ENCODE peak calls at places on chromosomes 5 and 9, in eight cellular contexts. One of them, this sample, is unnamed. For H3K4me1, the result is how much of the 10 kb centered on the place peaks cover.

GRCh38 chr5:148730272-148730954 is 76.1 kb upstream of the HTR4 start:
- DNase-seq in uterus: no peak
- DNase-seq in CD8-positive, alpha-beta memory T cell: no peak
- DNase-seq in small intestine: no peak
- DNase-seq in naive thymus-derived CD4-positive, alpha-beta T cell: no peak
- DNase-seq in HepG2: no peak
- DNase-seq in tibial artery: no peak
- DNase-seq in GM23248: peak
- DNase-seq in this sample: no peak

GRCh38 chr5:176662371-176663333 is 15.4 kb downstream of the TSPAN17 start:
- DNase-seq in uterus: no peak
- DNase-seq in CD8-positive, alpha-beta memory T cell: no peak
- DNase-seq in small intestine: no peak
- DNase-seq in naive thymus-derived CD4-positive, alpha-beta T cell: no peak
- DNase-seq in HepG2: no peak
- DNase-seq in tibial artery: no peak
- DNase-seq in GM23248: no peak
- DNase-seq in this sample: no peak

GRCh38 chr9:77785341-77785740 is 137.2 kb upstream of the GNA14 start:
- DNase-seq in uterus: no peak
- DNase-seq in CD8-positive, alpha-beta memory T cell: no peak
- DNase-seq in small intestine: no peak
- DNase-seq in naive thymus-derived CD4-positive, alpha-beta T cell: no peak
- DNase-seq in HepG2: no peak
- DNase-seq in tibial artery: no peak
- DNase-seq in GM23248: no peak
- DNase-seq in this sample: no peak

GRCh38 chr5:122608222-122608621 is 166.7 kb upstream of the SNX2 start:
- DNase-seq in uterus: no peak
- DNase-seq in CD8-positive, alpha-beta memory T cell: no peak
- DNase-seq in small intestine: no peak
- DNase-seq in naive thymus-derived CD4-positive, alpha-beta T cell: no peak
- DNase-seq in HepG2: no peak
- DNase-seq in tibial artery: no peak
- DNase-seq in GM23248: no peak
- DNase-seq in this sample: no peak

GRCh38 chr9:93824386-93825294 is 130.5 kb downstream of the BARX1 start:
- DNase-seq in uterus: no peak
- DNase-seq in CD8-positive, alpha-beta memory T cell: no peak
- DNase-seq in small intestine: no peak
- DNase-seq in naive thymus-derived CD4-positive, alpha-beta T cell: no peak
- DNase-seq in HepG2: no peak
- DNase-seq in tibial artery: no peak
- DNase-seq in GM23248: no peak
- DNase-seq in this sample: peak

GRCh38 chr9:115234094-115234493 is 116.1 kb upstream of the TNC start:
- DNase-seq in uterus: no peak
- DNase-seq in CD8-positive, alpha-beta memory T cell: no peak
- DNase-seq in small intestine: no peak
- DNase-seq in naive thymus-derived CD4-positive, alpha-beta T cell: no peak
- DNase-seq in HepG2: no peak
- DNase-seq in tibial artery: no peak
- DNase-seq in GM23248: peak
- DNase-seq in this sample: no peak

GRCh38 chr9:79173932-79174331 is 397.8 kb upstream of the TLE4 start:
- DNase-seq in uterus: no peak
- DNase-seq in CD8-positive, alpha-beta memory T cell: no peak
- DNase-seq in small intestine: no peak
- DNase-seq in naive thymus-derived CD4-positive, alpha-beta T cell: no peak
- DNase-seq in HepG2: no peak
- DNase-seq in tibial artery: no peak
- DNase-seq in GM23248: no peak
- DNase-seq in this sample: no peak

GRCh38 chr9:103821115-103821514 is 273.0 kb upstream of the SMC2 start:
- DNase-seq in uterus: no peak
- DNase-seq in CD8-positive, alpha-beta memory T cell: no peak
- DNase-seq in small intestine: no peak
- DNase-seq in naive thymus-derived CD4-positive, alpha-beta T cell: no peak
- DNase-seq in HepG2: no peak
- DNase-seq in tibial artery: no peak
- DNase-seq in GM23248: no peak
- DNase-seq in this sample: no peak

GRCh38 chr9:6920040-6920439 is 162.3 kb downstream of the KDM4C start:
- DNase-seq in uterus: no peak
- DNase-seq in CD8-positive, alpha-beta memory T cell: no peak
- DNase-seq in small intestine: no peak
- DNase-seq in naive thymus-derived CD4-positive, alpha-beta T cell: no peak
- DNase-seq in HepG2: no peak
- DNase-seq in tibial artery: no peak
- DNase-seq in GM23248: peak
- DNase-seq in this sample: no peak

GRCh38 chr5:16737173-16737572 is 120.4 kb upstream of the RETREG1 start:
- DNase-seq in uterus: no peak
- DNase-seq in CD8-positive, alpha-beta memory T cell: no peak
- DNase-seq in small intestine: no peak
- DNase-seq in naive thymus-derived CD4-positive, alpha-beta T cell: no peak
- DNase-seq in HepG2: peak
- DNase-seq in tibial artery: no peak
- DNase-seq in GM23248: no peak
- DNase-seq in this sample: no peak

GRCh38 chr5:159576902-159577301 is 246.6 kb upstream of the IL12B start:
- DNase-seq in uterus: no peak
- DNase-seq in CD8-positive, alpha-beta memory T cell: no peak
- DNase-seq in small intestine: no peak
- DNase-seq in naive thymus-derived CD4-positive, alpha-beta T cell: no peak
- DNase-seq in HepG2: no peak
- DNase-seq in tibial artery: no peak
- DNase-seq in GM23248: no peak
- DNase-seq in this sample: no peak

GRCh38 chr5:12757035-12757434 is 852.8 kb upstream of the CTNND2 start:
- DNase-seq in uterus: no peak
- DNase-seq in CD8-positive, alpha-beta memory T cell: no peak
- DNase-seq in small intestine: no peak
- DNase-seq in naive thymus-derived CD4-positive, alpha-beta T cell: no peak
- DNase-seq in HepG2: no peak
- DNase-seq in tibial artery: no peak
- DNase-seq in GM23248: no peak
- DNase-seq in this sample: no peak

GRCh38 chr9:135848341-135849047 is 58.9 kb downstream of the CAMSAP1 start:
- DNase-seq in uterus: no peak
- DNase-seq in CD8-positive, alpha-beta memory T cell: no peak
- DNase-seq in small intestine: no peak
- DNase-seq in naive thymus-derived CD4-positive, alpha-beta T cell: no peak
- DNase-seq in HepG2: no peak
- DNase-seq in tibial artery: no peak
- DNase-seq in GM23248: no peak
- DNase-seq in this sample: no peak

GRCh38 chr9:16421534-16421933 is 448.9 kb downstream of the BNC2 start:
- DNase-seq in uterus: no peak
- DNase-seq in CD8-positive, alpha-beta memory T cell: no peak
- DNase-seq in small intestine: no peak
- DNase-seq in naive thymus-derived CD4-positive, alpha-beta T cell: no peak
- DNase-seq in HepG2: no peak
- DNase-seq in tibial artery: no peak
- DNase-seq in GM23248: no peak
- DNase-seq in this sample: no peak

GRCh38 chr5:134833340-134834032 is 12.3 kb upstream of the C5orf24 start:
- DNase-seq in uterus: no peak
- DNase-seq in CD8-positive, alpha-beta memory T cell: no peak
- DNase-seq in small intestine: no peak
- DNase-seq in naive thymus-derived CD4-positive, alpha-beta T cell: no peak
- DNase-seq in HepG2: no peak
- DNase-seq in tibial artery: no peak
- DNase-seq in GM23248: no peak
- DNase-seq in this sample: no peak

GRCh38 chr9:74083681-74084433 is 413.3 kb upstream of the RORB start:
- DNase-seq in uterus: no peak
- DNase-seq in CD8-positive, alpha-beta memory T cell: no peak
- DNase-seq in small intestine: no peak
- DNase-seq in naive thymus-derived CD4-positive, alpha-beta T cell: no peak
- DNase-seq in HepG2: no peak
- DNase-seq in tibial artery: no peak
- DNase-seq in GM23248: no peak
- DNase-seq in this sample: no peak

GRCh38 chr5:58056546-58056945 is 403.3 kb downstream of the PLK2 start:
- DNase-seq in uterus: no peak
- DNase-seq in CD8-positive, alpha-beta memory T cell: no peak
- DNase-seq in small intestine: no peak
- DNase-seq in naive thymus-derived CD4-positive, alpha-beta T cell: no peak
- DNase-seq in HepG2: no peak
- DNase-seq in tibial artery: no peak
- DNase-seq in GM23248: peak
- DNase-seq in this sample: no peak

GRCh38 chr5:168314735-168315411 is 23.4 kb downstream of the WWC1 start:
- DNase-seq in uterus: no peak
- DNase-seq in CD8-positive, alpha-beta memory T cell: no peak
- DNase-seq in small intestine: peak
- DNase-seq in naive thymus-derived CD4-positive, alpha-beta T cell: no peak
- DNase-seq in HepG2: peak
- DNase-seq in tibial artery: no peak
- DNase-seq in GM23248: peak
- DNase-seq in this sample: no peak

GRCh38 chr9:126805546-126806262 is 864 bp downstream of the ZBTB43 start:
- DNase-seq in uterus: no peak
- DNase-seq in CD8-positive, alpha-beta memory T cell: peak
- DNase-seq in small intestine: peak
- DNase-seq in naive thymus-derived CD4-positive, alpha-beta T cell: no peak
- DNase-seq in HepG2: peak
- DNase-seq in tibial artery: no peak
- DNase-seq in GM23248: peak
- DNase-seq in this sample: peak

GRCh38 chr5:143986567-143987242 is 174.7 kb downstream of the HMHB1 start:
- DNase-seq in uterus: peak
- DNase-seq in CD8-positive, alpha-beta memory T cell: no peak
- DNase-seq in small intestine: no peak
- DNase-seq in naive thymus-derived CD4-positive, alpha-beta T cell: no peak
- DNase-seq in HepG2: no peak
- DNase-seq in tibial artery: no peak
- DNase-seq in GM23248: peak
- DNase-seq in this sample: no peak

GRCh38 chr9:133597316-133597957 is 11.8 kb downstream of the FAM163B start:
- DNase-seq in uterus: no peak
- DNase-seq in CD8-positive, alpha-beta memory T cell: no peak
- DNase-seq in small intestine: no peak
- DNase-seq in naive thymus-derived CD4-positive, alpha-beta T cell: no peak
- DNase-seq in HepG2: no peak
- DNase-seq in tibial artery: no peak
- DNase-seq in GM23248: no peak
- DNase-seq in this sample: no peak

DNA sequence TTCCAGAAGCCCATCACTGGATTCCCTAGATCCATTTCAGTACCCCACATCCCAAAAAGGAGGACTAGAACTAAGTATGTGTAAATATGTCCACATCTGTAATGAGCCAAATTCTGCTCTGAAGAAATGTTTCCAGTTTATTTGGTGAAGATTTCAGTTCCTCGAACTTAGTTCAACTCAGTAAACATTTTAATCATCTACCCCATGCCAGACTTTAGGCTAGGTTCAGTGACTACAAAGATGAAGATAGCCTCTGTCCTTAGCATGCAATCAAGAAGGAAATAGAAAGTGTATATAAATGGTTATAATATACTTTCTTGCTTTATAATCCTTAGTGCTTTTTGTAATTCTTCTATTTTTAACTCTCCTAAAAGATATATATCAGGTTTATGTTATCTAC is 21.5 kb downstream of the RUSC2 start:
- DNase-seq in uterus: no peak
- DNase-seq in CD8-positive, alpha-beta memory T cell: no peak
- DNase-seq in small intestine: no peak
- DNase-seq in naive thymus-derived CD4-positive, alpha-beta T cell: no peak
- DNase-seq in HepG2: no peak
- DNase-seq in tibial artery: no peak
- DNase-seq in GM23248: no peak
- DNase-seq in this sample: no peak
- H3K4me3 ChIP-seq in uterus: no peak
- H3K4me3 ChIP-seq in CD8-positive, alpha-beta memory T cell: no peak
- H3K4me3 ChIP-seq in small intestine: no peak
- H3K4me3 ChIP-seq in naive thymus-derived CD4-positive, alpha-beta T cell: no peak
- H3K4me3 ChIP-seq in HepG2: peak
- H3K4me3 ChIP-seq in tibial artery: no peak
- H3K4me3 ChIP-seq in GM23248: peak
- H3K4me3 ChIP-seq in this sample: no peak

GRCh38 chr9:129501771-129502324 is 119.1 kb downstream of the C9orf50 start:
- DNase-seq in uterus: no peak
- DNase-seq in CD8-positive, alpha-beta memory T cell: no peak
- DNase-seq in small intestine: no peak
- DNase-seq in naive thymus-derived CD4-positive, alpha-beta T cell: no peak
- DNase-seq in HepG2: no peak
- DNase-seq in tibial artery: no peak
- DNase-seq in GM23248: peak
- DNase-seq in this sample: no peak

GRCh38 chr9:129498451-129499376 is 122.2 kb downstream of the C9orf50 start:
- DNase-seq in uterus: no peak
- DNase-seq in CD8-positive, alpha-beta memory T cell: no peak
- DNase-seq in small intestine: no peak
- DNase-seq in naive thymus-derived CD4-positive, alpha-beta T cell: no peak
- DNase-seq in HepG2: no peak
- DNase-seq in tibial artery: no peak
- DNase-seq in GM23248: no peak
- DNase-seq in this sample: no peak

GRCh38 chr9:129500863-129501770 is 119.8 kb downstream of the C9orf50 start:
- DNase-seq in uterus: no peak
- DNase-seq in CD8-positive, alpha-beta memory T cell: no peak
- DNase-seq in small intestine: no peak
- DNase-seq in naive thymus-derived CD4-positive, alpha-beta T cell: no peak
- DNase-seq in HepG2: no peak
- DNase-seq in tibial artery: no peak
- DNase-seq in GM23248: no peak
- DNase-seq in this sample: no peak

GRCh38 chr9:129497837-129498450 is 123.0 kb downstream of the C9orf50 start:
- DNase-seq in uterus: no peak
- DNase-seq in CD8-positive, alpha-beta memory T cell: no peak
- DNase-seq in small intestine: no peak
- DNase-seq in naive thymus-derived CD4-positive, alpha-beta T cell: no peak
- DNase-seq in HepG2: no peak
- DNase-seq in tibial artery: peak
- DNase-seq in GM23248: peak
- DNase-seq in this sample: no peak

GRCh38 chr9:129500166-129500862 is 120.6 kb downstream of the C9orf50 start:
- DNase-seq in uterus: no peak
- DNase-seq in CD8-positive, alpha-beta memory T cell: no peak
- DNase-seq in small intestine: no peak
- DNase-seq in naive thymus-derived CD4-positive, alpha-beta T cell: no peak
- DNase-seq in HepG2: no peak
- DNase-seq in tibial artery: peak
- DNase-seq in GM23248: peak
- DNase-seq in this sample: no peak
- H3K4me1 ChIP-seq in uterus: under half
- H3K4me1 ChIP-seq in CD8-positive, alpha-beta memory T cell: under half
- H3K4me1 ChIP-seq in small intestine: under half
- H3K4me1 ChIP-seq in naive thymus-derived CD4-positive, alpha-beta T cell: under half
- H3K4me1 ChIP-seq in HepG2: under half
- H3K4me1 ChIP-seq in tibial artery: under half
- H3K4me1 ChIP-seq in GM23248: under half
- H3K4me1 ChIP-seq in this sample: under half

GRCh38 chr9:28971881-28972280 is 1398.6 kb upstream of the C9orf72 start:
- DNase-seq in uterus: no peak
- DNase-seq in CD8-positive, alpha-beta memory T cell: no peak
- DNase-seq in small intestine: no peak
- DNase-seq in naive thymus-derived CD4-positive, alpha-beta T cell: no peak
- DNase-seq in HepG2: no peak
- DNase-seq in tibial artery: no peak
- DNase-seq in GM23248: no peak
- DNase-seq in this sample: no peak
- H3K4me3 ChIP-seq in uterus: no peak
- H3K4me3 ChIP-seq in CD8-positive, alpha-beta memory T cell: no peak
- H3K4me3 ChIP-seq in small intestine: no peak
- H3K4me3 ChIP-seq in naive thymus-derived CD4-positive, alpha-beta T cell: no peak
- H3K4me3 ChIP-seq in HepG2: no peak
- H3K4me3 ChIP-seq in tibial artery: no peak
- H3K4me3 ChIP-seq in GM23248: no peak
- H3K4me3 ChIP-seq in this sample: no peak

GRCh38 chr5:68285075-68285827 is 69.7 kb downstream of the PIK3R1 start:
- DNase-seq in uterus: no peak
- DNase-seq in CD8-positive, alpha-beta memory T cell: peak
- DNase-seq in small intestine: peak
- DNase-seq in naive thymus-derived CD4-positive, alpha-beta T cell: no peak
- DNase-seq in HepG2: peak
- DNase-seq in tibial artery: no peak
- DNase-seq in GM23248: no peak
- DNase-seq in this sample: no peak
- H3K4me1 ChIP-seq in uterus: under half
- H3K4me1 ChIP-seq in CD8-positive, alpha-beta memory T cell: half or more
- H3K4me1 ChIP-seq in small intestine: under half
- H3K4me1 ChIP-seq in naive thymus-derived CD4-positive, alpha-beta T cell: half or more
- H3K4me1 ChIP-seq in HepG2: half or more
- H3K4me1 ChIP-seq in tibial artery: under half
- H3K4me1 ChIP-seq in GM23248: under half
- H3K4me1 ChIP-seq in this sample: half or more

This sample was measured in Peyer's patch.